ENCODE peak calls at places on chromosomes 11 and 22, in four cellular contexts. One of them, this sample, is unnamed.

GRCh38 chr11:72814139-72814830 is at the start of gene ATG16L2:
- DNase-seq in H1: peak
- DNase-seq in K562: peak
- DNase-seq in IMR-90: peak
- DNase-seq in this sample: no peak

GRCh38 chr11:122922893-122923292 is 40.3 kb downstream of the JHY start:
- DNase-seq in IMR-90: no peak
- DNase-seq in H1: no peak
- DNase-seq in K562: no peak
- DNase-seq in this sample: no peak

GRCh38 chr11:299951-300735 is 817 bp upstream of the IFITM5 start:
- DNase-seq in IMR-90: peak
- DNase-seq in H1: no peak
- DNase-seq in K562: peak
- DNase-seq in this sample: no peak

GRCh38 chr11:77471520-77472234 is 2.2 kb downstream of the PAK1 start:
- DNase-seq in H1: no peak
- DNase-seq in K562: peak
- DNase-seq in IMR-90: no peak
- DNase-seq in this sample: no peak

GRCh38 chr22:30396871-30397655 is at the start of gene SEC14L2:
- DNase-seq in K562: no peak
- DNase-seq in H1: no peak
- DNase-seq in IMR-90: peak
- DNase-seq in this sample: no peak

GRCh38 chr11:8066036-8066910 is 14.7 kb upstream of the TUB start:
- DNase-seq in IMR-90: no peak
- DNase-seq in H1: no peak
- DNase-seq in K562: no peak
- DNase-seq in this sample: no peak

GRCh38 chr11:13963949-13964770 is 1.6 kb downstream of the SPON1 start:
- DNase-seq in IMR-90: no peak
- DNase-seq in H1: no peak
- DNase-seq in K562: no peak
- DNase-seq in this sample: no peak

GRCh38 chr11:45335434-45335833 is 49.3 kb upstream of the SYT13 start:
- DNase-seq in IMR-90: no peak
- DNase-seq in H1: no peak
- DNase-seq in K562: no peak
- DNase-seq in this sample: no peak

GRCh38 chr11:27807594-27807993 is 107.3 kb upstream of the BDNF start:
- DNase-seq in H1: no peak
- DNase-seq in K562: no peak
- DNase-seq in IMR-90: peak
- DNase-seq in this sample: no peak

GRCh38 chr11:86802601-86803051 is 2.3 kb downstream of the PRSS23 start:
- DNase-seq in H1: no peak
- DNase-seq in IMR-90: peak
- DNase-seq in K562: peak
- DNase-seq in this sample: no peak

GRCh38 chr11:28585007-28585406 is 476.8 kb downstream of the METTL15 start:
- DNase-seq in IMR-90: peak
- DNase-seq in H1: no peak
- DNase-seq in K562: no peak
- DNase-seq in this sample: no peak

GRCh38 chr11:72962084-72962483 is 147.9 kb downstream of the ATG16L2 start:
- DNase-seq in H1: no peak
- DNase-seq in IMR-90: peak
- DNase-seq in K562: no peak
- DNase-seq in this sample: no peak

GRCh38 chr11:126467046-126467370 is 111.5 kb downstream of the ST3GAL4 start:
- DNase-seq in IMR-90: no peak
- DNase-seq in H1: no peak
- DNase-seq in K562: no peak
- DNase-seq in this sample: no peak

GRCh38 chr11:35978173-35978572 is 34.3 kb downstream of the LDLRAD3 start:
- DNase-seq in K562: no peak
- DNase-seq in IMR-90: no peak
- DNase-seq in H1: no peak
- DNase-seq in this sample: no peak

GRCh38 chr11:13110929-13111812 is 102.1 kb downstream of the RASSF10 start:
- DNase-seq in K562: peak
- DNase-seq in IMR-90: peak
- DNase-seq in H1: no peak
- DNase-seq in this sample: no peak

GRCh38 chr22:44816141-44816540 is 63.8 kb downstream of the ARHGAP8 start:
- DNase-seq in H1: no peak
- DNase-seq in K562: no peak
- DNase-seq in IMR-90: no peak
- DNase-seq in this sample: no peak

GRCh38 chr11:11148104-11148509 is 204.9 kb downstream of the CSNK2A3 start:
- DNase-seq in IMR-90: peak
- DNase-seq in H1: peak
- DNase-seq in K562: peak
- DNase-seq in this sample: no peak
- TF ChIP-seq CHD1 in IMR-90: no peak
- TF ChIP-seq CHD1 in H1: no peak
- TF ChIP-seq CHD1 in K562: no peak
- TF ChIP-seq CHD1 in this sample: no peak

GRCh38 chr11:57527056-57527631 is 3.4 kb downstream of the TIMM10 start:
- DNase-seq in K562: peak
- DNase-seq in H1: no peak
- DNase-seq in IMR-90: peak
- DNase-seq in this sample: no peak
- TF ChIP-seq CHD1 in K562: no peak
- TF ChIP-seq CHD1 in H1: no peak
- TF ChIP-seq CHD1 in IMR-90: no peak
- TF ChIP-seq CHD1 in this sample: no peak

GRCh38 chr22:47165998-47166397 is 403.5 kb downstream of the TBC1D22A start:
- DNase-seq in H1: no peak
- DNase-seq in K562: no peak
- DNase-seq in IMR-90: no peak
- DNase-seq in this sample: no peak

GRCh38 chr22:47164514-47165337 is 402.3 kb downstream of the TBC1D22A start:
- DNase-seq in H1: no peak
- DNase-seq in K562: no peak
- DNase-seq in IMR-90: no peak
- DNase-seq in this sample: no peak

GRCh38 chr22:47167056-47167455 is 404.6 kb downstream of the TBC1D22A start:
- DNase-seq in K562: no peak
- DNase-seq in H1: no peak
- DNase-seq in IMR-90: no peak
- DNase-seq in this sample: no peak

GRCh38 chr22:47165338-47165931 is 403.0 kb downstream of the TBC1D22A start:
- DNase-seq in IMR-90: no peak
- DNase-seq in H1: no peak
- DNase-seq in K562: no peak
- DNase-seq in this sample: no peak

DNA sequence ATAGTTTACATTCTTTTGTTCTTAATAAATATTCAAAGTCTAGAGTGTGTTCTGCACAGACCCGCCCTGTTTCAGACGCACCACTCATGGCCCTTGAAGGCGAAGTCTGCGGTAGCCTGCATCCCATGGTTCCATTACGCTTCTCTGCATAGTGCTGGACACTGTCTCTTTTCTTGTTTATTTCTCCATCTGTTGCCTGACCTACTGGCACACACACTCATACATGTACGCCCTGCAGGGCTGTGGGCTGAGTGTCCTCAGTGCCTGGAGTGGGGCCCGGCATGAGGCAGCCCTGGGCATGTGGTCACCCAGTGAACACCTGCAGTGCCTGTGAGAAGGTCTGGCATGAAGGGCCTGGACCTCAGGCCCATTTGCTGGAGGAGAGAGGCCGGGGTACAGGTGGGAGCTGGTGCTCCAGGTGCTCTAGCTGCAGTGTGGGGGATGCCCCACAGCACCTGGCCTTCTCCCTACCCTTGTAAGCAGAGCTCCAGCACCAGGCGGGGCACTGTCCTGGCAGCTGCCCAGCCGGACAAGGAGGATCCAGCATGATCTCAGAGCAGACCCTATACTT is 404.1 kb downstream of the TBC1D22A start:
- DNase-seq in H1: no peak
- DNase-seq in IMR-90: no peak
- DNase-seq in K562: no peak
- DNase-seq in this sample: no peak
- TF ChIP-seq CHD1 in H1: no peak
- TF ChIP-seq CHD1 in IMR-90: no peak
- TF ChIP-seq CHD1 in K562: no peak
- TF ChIP-seq CHD1 in this sample: no peak

DNA sequence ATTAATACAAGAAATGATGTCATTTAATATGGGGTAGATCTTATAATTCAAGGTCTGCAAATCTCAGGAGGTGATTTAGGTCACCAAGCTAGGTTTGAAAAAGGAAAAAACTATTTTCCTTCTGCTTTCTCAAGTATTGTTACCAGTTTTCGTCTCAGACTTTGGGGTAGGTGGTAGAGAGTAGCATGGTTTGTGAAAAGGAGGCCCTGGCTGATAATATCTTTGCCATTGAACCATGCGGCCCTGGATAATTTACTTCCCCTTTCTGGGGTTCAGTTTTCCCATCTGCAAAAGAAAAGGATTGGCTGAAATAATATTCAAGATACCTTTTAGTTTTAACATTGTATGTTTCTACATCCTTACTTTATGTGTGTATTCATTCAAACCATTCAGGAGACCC is 92.1 kb downstream of the WNT11 start:
- DNase-seq in K562: peak
- DNase-seq in H1: no peak
- DNase-seq in IMR-90: no peak
- DNase-seq in this sample: no peak
- TF ChIP-seq CHD1 in K562: no peak
- TF ChIP-seq CHD1 in H1: no peak
- TF ChIP-seq CHD1 in IMR-90: no peak
- TF ChIP-seq CHD1 in this sample: no peak

GRCh38 chr11:104764718-104765045 is 133.6 kb downstream of the CASP12 start:
- DNase-seq in H1: no peak
- DNase-seq in K562: no peak
- DNase-seq in IMR-90: peak
- DNase-seq in this sample: no peak
- TF ChIP-seq CHD1 in H1: no peak
- TF ChIP-seq CHD1 in K562: no peak
- TF ChIP-seq CHD1 in IMR-90: no peak
- TF ChIP-seq CHD1 in this sample: no peak

GRCh38 chr22:20019661-20020532 is 1.0 kb upstream of the TANGO2 start:
- DNase-seq in K562: no peak
- DNase-seq in IMR-90: no peak
- DNase-seq in H1: no peak
- DNase-seq in this sample: no peak
- TF ChIP-seq CHD1 in K562: no peak
- TF ChIP-seq CHD1 in IMR-90: no peak
- TF ChIP-seq CHD1 in H1: no peak
- TF ChIP-seq CHD1 in this sample: no peak

This sample was measured in GM12878.